ENCODE peak calls at places on chromosome 19, in five cellular contexts. J is effector CD4-positive, alpha-beta T cell; M is GM04503; F is brain microvascular endothelial cell; A is stomach. O is an unnamed sample.

GRCh38 chr19:5188548-5189317 is 151.9 kb downstream of the PTPRS start:
- DNase-seq in J (no peak), F (no peak), A (no peak), M (no peak), O (no peak)

GRCh38 chr19:13920940-13921744 is 15.1 kb downstream of the CC2D1A start:
- DNase-seq in F (peak), M (no peak), A (no peak), J (peak), O (no peak)

GRCh38 chr19:35088514-35088913 is 27.1 kb upstream of the FXYD3 start:
- DNase-seq in A (no peak), M (peak), J (no peak), F (peak), O (no peak)

GRCh38 chr19:2250765-2251576 is 1.8 kb downstream of the AMH start:
- DNase-seq in A (no peak), M (no peak), F (no peak), J (no peak), O (no peak)

GRCh38 chr19:19204181-19204580 is 967 bp upstream of the NR2C2AP start:
- DNase-seq in F (no peak), M (no peak), J (no peak), A (no peak), O (no peak)

GRCh38 chr19:48480476-48481190 is 11.5 kb downstream of the CYTH2 start:
- DNase-seq in A (no peak), M (no peak), F (peak), J (peak), O (peak)

GRCh38 chr19:6417713-6418561 is 6.7 kb downstream of the KHSRP start:
- DNase-seq in A (no peak), F (no peak), J (no peak), M (no peak), O (no peak)

GRCh38 chr19:947707-948533 is 22.1 kb downstream of the ARID3A start:
- DNase-seq in F (no peak), M (no peak), J (no peak), A (peak), O (no peak)